ENCODE peak calls at places on chromosomes 13 and 19, in ten cellular contexts. Z is stimulated activated effector memory CD8-positive, alpha-beta T cell treated with anti-CD3 and anti-CD28 coated beads, Interleukin-12 subunit alpha, Interleukin-12 subunit beta, amount 100 ng/mL, for 72 hours; F is HT-29; E is NCI-H345; B is T-helper 9 cell; H is activated CD4-positive, alpha-beta T cell treated with anti-CD3 and anti-CD28 coated beads, Interleukin-2, amount 50 U/mL, for 48 hours; N is effector CD4-positive, alpha-beta T cell; L is NCI-H2029 treated with DMSO at 0.1 percent for 48 hours; S is cardiac fibroblast; V is activated naive CD8-positive, alpha-beta T cell treated with anti-CD3 and anti-CD28 coated beads for 36 hours. G is an unnamed sample.

GRCh38 chr13:31119966-31120733 is 41.6 kb downstream of the HSPH1 start:
- DNase-seq in Z (no peak), F (no peak), E (peak), B (no peak), H (no peak), N (no peak), L (peak), S (peak), V (no peak), G (no peak)

GRCh38 chr19:11624064-11624463 is 26.8 kb downstream of the ZNF627 start:
- DNase-seq in Z (no peak), F (no peak), E (no peak), B (no peak), H (no peak), N (no peak), L (no peak), S (peak), V (no peak), G (no peak)

GRCh38 chr13:29722415-29722814 is 126.9 kb upstream of the SLC7A1 start:
- DNase-seq in Z (no peak), F (no peak), E (no peak), B (no peak), H (no peak), N (no peak), L (no peak), S (no peak), V (no peak), G (no peak)

GRCh38 chr13:81487151-81487550 is 1146.2 kb upstream of the SPRY2 start:
- DNase-seq in Z (no peak), F (peak), E (peak), B (no peak), H (no peak), N (no peak), L (no peak), S (peak), V (no peak), G (peak)

GRCh38 chr13:109871018-109871370 is 84.6 kb upstream of the IRS2 start:
- DNase-seq in Z (no peak), F (no peak), E (no peak), B (no peak), H (no peak), N (no peak), L (no peak), S (peak), V (no peak), G (no peak)

GRCh38 chr19:56671613-56671994 is at the start of gene ZNF835:
- DNase-seq in Z (peak), F (no peak), E (no peak), B (peak), H (peak), N (peak), L (no peak), S (peak), V (peak), G (no peak)

GRCh38 chr19:37304190-37304883 is 66.6 kb upstream of the ZNF527 start:
- DNase-seq in Z (no peak), F (no peak), E (peak), B (no peak), H (no peak), N (no peak), L (no peak), S (peak), V (peak), G (no peak)

GRCh38 chr13:51230473-51231105 is 8.4 kb downstream of the FAM124A start:
- DNase-seq in Z (no peak), F (no peak), E (no peak), B (no peak), H (no peak), N (no peak), L (no peak), S (peak), V (no peak), G (no peak)

GRCh38 chr13:50069255-50069654 is 54.0 kb downstream of the KCNRG start:
- DNase-seq in Z (no peak), F (no peak), E (no peak), B (no peak), H (no peak), N (no peak), L (no peak), S (peak), V (no peak), G (no peak)

GRCh38 chr19:31639306-31639705 is 290.1 kb upstream of the TSHZ3 start:
- DNase-seq in Z (no peak), F (no peak), E (no peak), B (no peak), H (no peak), N (no peak), L (no peak), S (no peak), V (no peak), G (peak)

GRCh38 chr13:80338781-80339577 is 1.9 kb downstream of the SPRY2 start:
- DNase-seq in Z (peak), F (peak), E (peak), B (no peak), H (peak), N (no peak), L (no peak), S (peak), V (peak), G (peak)

GRCh38 chr13:40970803-40971202 is 48.3 kb downstream of the ELF1 start:
- DNase-seq in Z (no peak), F (no peak), E (no peak), B (no peak), H (no peak), N (no peak), L (no peak), S (no peak), V (no peak), G (no peak)

GRCh38 chr13:94431569-94431968 is 47.9 kb downstream of the DCT start:
- DNase-seq in Z (no peak), F (no peak), E (no peak), B (no peak), H (no peak), N (no peak), L (no peak), S (peak), V (no peak), G (no peak)

GRCh38 chr19:39032164-39032918 is at the start of gene FBXO27:
- DNase-seq in Z (no peak), F (no peak), E (peak), B (no peak), H (peak), N (no peak), L (no peak), S (peak), V (peak), G (no peak)

GRCh38 chr13:20869540-20869939 is 33.0 kb downstream of the XPO4 start:
- DNase-seq in Z (no peak), F (peak), E (no peak), B (no peak), H (no peak), N (no peak), L (no peak), S (peak), V (no peak), G (no peak)

GRCh38 chr13:106753241-106753640 is 185.3 kb upstream of the ARGLU1 start:
- DNase-seq in Z (no peak), F (peak), E (no peak), B (no peak), H (no peak), N (no peak), L (no peak), S (no peak), V (no peak), G (peak)

GRCh38 chr13:29771247-29771646 is 79.2 kb downstream of the UBL3 start:
- DNase-seq in Z (no peak), F (peak), E (peak), B (no peak), H (no peak), N (no peak), L (no peak), S (peak), V (no peak), G (no peak)

GRCh38 chr13:114101831-114102520 is 30.4 kb downstream of the RASA3 start:
- DNase-seq in Z (no peak), F (no peak), E (no peak), B (peak), H (no peak), N (no peak), L (no peak), S (no peak), V (no peak), G (no peak)

GRCh38 chr13:46341112-46341711 is 45.8 kb downstream of the RUBCNL start:
- DNase-seq in Z (no peak), F (no peak), E (no peak), B (no peak), H (peak), N (no peak), L (no peak), S (peak), V (peak), G (no peak)

GRCh38 chr13:114161644-114162532 is 17.2 kb upstream of the CFAP97D2 start:
- DNase-seq in Z (no peak), F (peak), E (no peak), B (no peak), H (peak), N (no peak), L (peak), S (peak), V (no peak), G (no peak)

GRCh38 chr19:41718761-41719160 is 10.3 kb downstream of the CEACAM5 start:
- DNase-seq in Z (no peak), F (no peak), E (no peak), B (no peak), H (no peak), N (no peak), L (no peak), S (no peak), V (no peak), G (no peak)

GRCh38 chr13:31124225-31124624 is 37.5 kb downstream of the HSPH1 start:
- DNase-seq in Z (no peak), F (no peak), E (no peak), B (no peak), H (no peak), N (no peak), L (no peak), S (no peak), V (no peak), G (no peak)

GRCh38 chr19:40465025-40465780 is at the start of gene BLVRB:
- DNase-seq in Z (no peak), F (peak), E (peak), B (no peak), H (no peak), N (no peak), L (no peak), S (peak), V (no peak), G (peak)

GRCh38 chr13:28953714-28954113 is 133.6 kb downstream of the MTUS2 start:
- DNase-seq in Z (no peak), F (peak), E (no peak), B (no peak), H (no peak), N (no peak), L (no peak), S (no peak), V (no peak), G (no peak)